ENCODE peak calls at places on chromosomes 2 and 18, in eight cellular contexts. A is activated T-cell treated with anti-CD3 and anti-CD28 coated beads, Interleukin-2, amount 50 U/mL, for 72 hours; U is NCI-H2029; P is NK-92 treated with Interleukin-12 subunit alpha and Interleukin-12 subunit beta, amount 100 ng/mL, for 24 hours; O is HuH-7; N is stimulated activated CD4-positive, alpha-beta T cell treated with anti-CD3 and anti-CD28 coated beads, Interleukin-4, amount 100 ng/mL, for 1 hour; E is NCI-H510A treated with DMSO at 0.1 percent for 48 hours; Y is neural progenitor cell. J is an unnamed sample.

GRCh38 chr2:164151518-164151917 is 415.7 kb upstream of the FIGN start:
- DNase-seq in A (no peak), U (no peak), P (no peak), O (no peak), N (no peak), E (no peak), Y (no peak), J (no peak)

GRCh38 chr2:160207804-160208661 is 8.0 kb upstream of the ITGB6 start:
- DNase-seq in A (peak; percentile 42), U (peak; percentile 26), P (peak; percentile 38), O (no peak), N (no peak), E (no peak), Y (peak; percentile 21), J (no peak)

GRCh38 chr2:164737612-164738081 is 104.0 kb downstream of the COBLL1 start:
- DNase-seq in A (peak; percentile 18), U (peak; percentile 58), P (peak; percentile 5), O (peak; percentile 53), N (no peak), E (peak; percentile 67), Y (peak; percentile 83), J (no peak)

GRCh38 chr2:26540977-26541376 is 63.1 kb upstream of the OTOF start:
- DNase-seq in A (no peak), U (no peak), P (no peak), O (no peak), N (no peak), E (peak; percentile 46), Y (no peak), J (peak; percentile 33)

GRCh38 chr18:5693637-5694175 is 149.9 kb upstream of the EPB41L3 start:
- DNase-seq in A (no peak), U (no peak), P (no peak), O (no peak), N (no peak), E (no peak), Y (peak; percentile 9), J (no peak)

GRCh38 chr2:158755738-158756137 is 39.4 kb upstream of the DAPL1 start:
- DNase-seq in A (no peak), U (no peak), P (no peak), O (no peak), N (no peak), E (no peak), Y (peak; percentile 34), J (peak; percentile 73)

GRCh38 chr2:42498482-42498881 is 4.7 kb upstream of the KCNG3 start:
- DNase-seq in A (no peak), U (no peak), P (no peak), O (no peak), N (no peak), E (no peak), Y (no peak), J (no peak)

GRCh38 chr2:62724886-62725711 is 19.6 kb downstream of the EHBP1 start:
- DNase-seq in A (peak; percentile 36), U (no peak), P (no peak), O (peak; percentile 36), N (peak; percentile 23), E (no peak), Y (peak; percentile 41), J (peak; percentile 86)

GRCh38 chr2:150138587-150138986 is 348.9 kb downstream of the RND3 start:
- DNase-seq in A (no peak), U (no peak), P (no peak), O (no peak), N (no peak), E (no peak), Y (no peak), J (peak; percentile 23)

GRCh38 chr18:13427354-13427753 is 208.8 kb downstream of the LDLRAD4 start:
- DNase-seq in A (no peak), U (no peak), P (no peak), O (no peak), N (no peak), E (no peak), Y (no peak), J (peak; percentile 39)

GRCh38 chr2:84938194-84938879 is 32.6 kb upstream of the KCMF1 start:
- DNase-seq in A (peak; percentile 65), U (no peak), P (peak; percentile 23), O (no peak), N (peak; percentile 47), E (no peak), Y (no peak), J (no peak)

GRCh38 chr2:177161741-177162440 is 50.7 kb upstream of the HNRNPA3 start:
- DNase-seq in A (peak; percentile 17), U (no peak), P (no peak), O (no peak), N (no peak), E (peak; percentile 65), Y (peak; percentile 24), J (peak; percentile 59)

GRCh38 chr18:48531082-48531403 is 7.8 kb upstream of the CTIF start:
- DNase-seq in A (no peak), U (no peak), P (no peak), O (no peak), N (no peak), E (no peak), Y (no peak), J (no peak)

GRCh38 chr2:147980940-147981339 is 39.6 kb downstream of the ORC4 start:
- DNase-seq in A (no peak), U (no peak), P (no peak), O (no peak), N (no peak), E (no peak), Y (no peak), J (no peak)

GRCh38 chr2:235675678-235676535 is 182.1 kb downstream of the AGAP1 start:
- DNase-seq in A (no peak), U (no peak), P (no peak), O (peak; percentile 24), N (no peak), E (no peak), Y (no peak), J (peak; percentile 76)

J was measured in NCI-H69.